ENCODE peak calls at places on chromosome 11, in five cellular contexts. G is GM23248, T is MM.1S, B is PC-3, W is SK-N-SH. X is an unnamed sample. For H3K9me2, the result is how much of the 10 kb centered on the place peaks cover.

GRCh38 chr11:2855162-2855561 is 30.4 kb downstream of the CDKN1C start:
- DNase-seq in G (no peak), T (no peak), B (no peak), W (no peak), X (no peak)

GRCh38 chr11:80515097-80515496 is 1074.3 kb upstream of the TENM4 start:
- DNase-seq in G (no peak), T (peak), B (no peak), W (no peak), X (no peak)

GRCh38 chr11:10500757-10501684 is 40.0 kb downstream of the RNF141 start:
- DNase-seq in G (no peak), T (no peak), B (no peak), W (peak), X (no peak)

GRCh38 chr11:576791-577610 is 731 bp downstream of the PHRF1 start:
- DNase-seq in G (peak), T (no peak), B (no peak), W (no peak), X (no peak)

GRCh38 chr11:134124660-134125451 is 56.0 kb downstream of the JAM3 start:
- DNase-seq in G (peak), T (peak), B (no peak), W (peak), X (no peak)

GRCh38 chr11:9769621-9770020 is 105.7 kb downstream of the SWAP70 start:
- DNase-seq in G (no peak), T (no peak), B (no peak), W (no peak), X (no peak)

GRCh38 chr11:2314136-2314524 is 12.3 kb downstream of the TSPAN32 start:
- DNase-seq in G (no peak), T (no peak), B (no peak), W (no peak), X (no peak)

GRCh38 chr11:40183073-40184064 is 1276.1 kb downstream of the LRRC4C start:
- DNase-seq in G (no peak), T (peak), B (no peak), W (no peak), X (no peak)

GRCh38 chr11:33701831-33702230 is 1.2 kb upstream of the C11orf91 start:
- DNase-seq in G (peak), T (no peak), B (peak), W (no peak), X (no peak)

GRCh38 chr11:107898270-107898669 is 30.0 kb upstream of the RAB39A start:
- DNase-seq in G (peak), T (peak), B (peak), W (peak), X (peak)

GRCh38 chr11:30008946-30009525 is 7.8 kb downstream of the KCNA4 start:
- DNase-seq in G (no peak), T (no peak), B (no peak), W (no peak), X (no peak)

GRCh38 chr11:2528301-2529050 is 83.7 kb downstream of the KCNQ1 start:
- DNase-seq in G (no peak), T (no peak), B (no peak), W (no peak), X (no peak)

GRCh38 chr11:288328-289144 is at the start of gene PGGHG:
- DNase-seq in G (peak), T (peak), B (peak), W (peak), X (peak)

GRCh38 chr11:134576721-134577171 is 164.7 kb upstream of the B3GAT1 start:
- DNase-seq in G (no peak), T (no peak), B (no peak), W (no peak), X (no peak)

GRCh38 chr11:18728658-18729057 is 2.7 kb upstream of the IGSF22 start:
- DNase-seq in G (no peak), T (no peak), B (no peak), W (no peak), X (no peak)

GRCh38 chr11:82195251-82195650 is 538.4 kb downstream of the FAM181B start:
- DNase-seq in G (peak), T (no peak), B (no peak), W (no peak), X (no peak)

GRCh38 chr11:110433393-110434333 is 3.9 kb downstream of the FDX1 start:
- DNase-seq in G (peak), T (peak), B (peak), W (peak), X (peak)

GRCh38 chr11:83816572-83817187 is 530.5 kb upstream of the CCDC90B start:
- DNase-seq in G (peak), T (peak), B (peak), W (peak), X (peak)

GRCh38 chr11:84524422-84525051 is 1102.6 kb downstream of the DLG2 start:
- DNase-seq in G (peak), T (peak), B (peak), W (peak), X (peak)

GRCh38 chr11:697811-698311 is 2.2 kb downstream of the TMEM80 start:
- DNase-seq in G (peak), T (no peak), B (peak), W (no peak), X (peak)

GRCh38 chr11:134574425-134574824 is 162.4 kb upstream of the B3GAT1 start:
- DNase-seq in G (no peak), T (no peak), B (no peak), W (no peak), X (no peak)

GRCh38 chr11:2789331-2789730 is 89.5 kb upstream of the KCNQ1OT1 start:
- DNase-seq in G (no peak), T (no peak), B (no peak), W (no peak), X (no peak)

GRCh38 chr11:83051760-83052671 is 19.7 kb downstream of the RAB30 start:
- DNase-seq in G (peak), T (no peak), B (peak), W (no peak), X (no peak)

GRCh38 chr11:122025757-122026156 is 90.3 kb downstream of the BLID start:
- DNase-seq in G (no peak), T (no peak), B (no peak), W (no peak), X (peak)

GRCh38 chr11:10477690-10478046 is 22.6 kb downstream of the AMPD3 start:
- DNase-seq in G (no peak), T (no peak), B (no peak), W (no peak), X (no peak)

GRCh38 chr11:75467311-75467710 is 34.3 kb upstream of the KLHL35 start:
- DNase-seq in G (no peak), T (no peak), B (no peak), W (no peak), X (no peak)

GRCh38 chr11:75461136-75461535 is 28.1 kb upstream of the KLHL35 start:
- DNase-seq in G (peak), T (no peak), B (no peak), W (peak), X (no peak)

GRCh38 chr11:75465701-75466531 is 32.9 kb upstream of the KLHL35 start:
- DNase-seq in G (peak), T (no peak), B (no peak), W (no peak), X (no peak)

GRCh38 chr11:75462117-75462653 is 29.2 kb upstream of the KLHL35 start:
- DNase-seq in G (no peak), T (no peak), B (no peak), W (no peak), X (no peak)

GRCh38 chr11:75463106-75463774 is 30.2 kb upstream of the KLHL35 start:
- DNase-seq in G (no peak), T (no peak), B (no peak), W (no peak), X (no peak)
- H3K4me2 ChIP-seq in G (no peak), T (no peak), B (no peak), W (no peak), X (no peak)

DNA sequence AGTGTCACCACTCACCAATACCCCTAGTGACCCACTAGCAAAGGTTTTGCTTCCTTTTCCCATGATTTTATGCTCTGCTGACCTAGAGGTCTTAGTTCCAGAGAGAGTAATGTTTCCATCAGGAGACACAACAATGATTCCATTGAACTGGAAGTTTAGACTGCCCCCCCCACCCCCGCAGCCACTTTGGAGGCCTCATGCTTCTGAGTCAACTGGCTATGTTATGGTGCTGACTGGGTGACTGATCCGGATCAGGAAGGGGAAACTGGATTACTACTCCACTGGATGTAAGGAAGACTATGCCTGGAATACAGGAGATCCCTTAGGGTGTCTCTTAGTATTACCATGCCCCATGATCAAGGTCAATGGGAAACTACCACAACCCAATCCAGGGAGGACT is 633.6 kb downstream of the OPCML start:
- DNase-seq in G (no peak), T (no peak), B (no peak), W (no peak), X (no peak)
- H3K9me2 ChIP-seq in G (under half), T (under half), B (under half), W (under half), X (under half)

DNA sequence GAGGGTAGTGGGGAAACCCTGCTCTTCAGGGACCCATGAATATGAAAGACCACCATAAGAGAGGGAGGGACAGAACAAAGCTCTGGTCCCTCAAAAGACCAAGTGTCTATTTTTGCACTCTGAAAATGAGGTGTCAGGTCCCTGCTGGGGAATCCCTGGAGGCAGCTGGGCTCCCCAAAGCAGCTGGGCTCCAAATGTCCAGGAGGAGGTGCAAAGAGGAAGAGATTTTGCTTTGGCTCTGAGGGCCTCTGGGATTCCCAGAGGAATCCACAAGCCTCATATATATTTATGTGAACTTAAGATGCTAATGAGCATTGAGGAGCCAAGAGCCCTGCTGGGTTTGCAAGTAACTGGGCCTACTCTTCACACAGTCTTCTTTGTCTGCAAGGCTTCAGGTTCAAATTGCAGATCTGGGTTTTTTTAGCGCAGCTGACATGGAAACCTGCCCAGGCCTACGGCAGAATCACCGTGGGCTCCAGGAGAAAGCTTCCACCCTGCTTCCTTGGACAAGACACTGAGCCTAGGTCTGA is 26.0 kb downstream of the CLMP start:
- DNase-seq in G (no peak), T (no peak), B (no peak), W (no peak), X (no peak)
- H3K9ac ChIP-seq in G (no peak), T (no peak), B (no peak), W (no peak), X (no peak)

GRCh38 chr11:73995731-73996130 is 13.1 kb upstream of the UCP2 start:
- DNase-seq in G (no peak), T (no peak), B (no peak), W (no peak), X (peak)
- H3K4me2 ChIP-seq in G (no peak), T (no peak), B (no peak), W (no peak), X (peak)

GRCh38 chr11:120034176-120034575 is 103.7 kb downstream of the TRIM29 start:
- DNase-seq in G (no peak), T (no peak), B (no peak), W (no peak), X (no peak)
- H3K9me2 ChIP-seq in G (under half), T (under half), B (under half), W (under half), X (under half)

GRCh38 chr11:69087811-69088210 is 39.1 kb downstream of the TPCN2 start:
- DNase-seq in G (no peak), T (no peak), B (no peak), W (no peak), X (no peak)

GRCh38 chr11:69086741-69087524 is 38.2 kb downstream of the TPCN2 start:
- DNase-seq in G (no peak), T (no peak), B (no peak), W (no peak), X (no peak)

GRCh38 chr11:69084371-69084770 is 35.6 kb downstream of the TPCN2 start:
- DNase-seq in G (no peak), T (no peak), B (no peak), W (no peak), X (no peak)

GRCh38 chr11:69085490-69086095 is 36.9 kb downstream of the TPCN2 start:
- DNase-seq in G (no peak), T (no peak), B (no peak), W (no peak), X (no peak)

GRCh38 chr11:69086152-69086551 is 37.4 kb downstream of the TPCN2 start:
- DNase-seq in G (peak), T (no peak), B (no peak), W (no peak), X (no peak)
- H3K9ac ChIP-seq in G (no peak), T (no peak), B (no peak), W (no peak), X (no peak)

GRCh38 chr11:67731583-67731982 is 57.2 kb upstream of the ALDH3B2 start:
- DNase-seq in G (no peak), T (no peak), B (peak), W (peak), X (no peak)
- H3K4me2 ChIP-seq in G (no peak), T (no peak), B (peak), W (peak), X (no peak)

GRCh38 chr11:132894598-132894997 is 637.7 kb downstream of the OPCML start:
- DNase-seq in G (no peak), T (no peak), B (no peak), W (no peak), X (no peak)

GRCh38 chr11:132901638-132902610 is 630.4 kb downstream of the OPCML start:
- DNase-seq in G (peak), T (no peak), B (no peak), W (no peak), X (no peak)

GRCh38 chr11:132895340-132895739 is 637.0 kb downstream of the OPCML start:
- DNase-seq in G (peak), T (no peak), B (no peak), W (no peak), X (no peak)

GRCh38 chr11:132898021-132898420 is 634.3 kb downstream of the OPCML start:
- DNase-seq in G (no peak), T (no peak), B (no peak), W (no peak), X (no peak)
- H3K9me2 ChIP-seq in G (under half), T (under half), B (under half), W (under half), X (under half)

GRCh38 chr11:64043545-64043944 is 7.8 kb downstream of the FLRT1 start:
- DNase-seq in G (no peak), T (no peak), B (no peak), W (no peak), X (no peak)

GRCh38 chr11:64042301-64042700 is 6.6 kb downstream of the FLRT1 start:
- DNase-seq in G (no peak), T (no peak), B (no peak), W (no peak), X (no peak)

GRCh38 chr11:64039012-64039665 is 3.4 kb downstream of the FLRT1 start:
- DNase-seq in G (no peak), T (no peak), B (no peak), W (no peak), X (no peak)

GRCh38 chr11:64040684-64041267 is 5.0 kb downstream of the FLRT1 start:
- DNase-seq in G (no peak), T (no peak), B (no peak), W (peak), X (peak)

DNA sequence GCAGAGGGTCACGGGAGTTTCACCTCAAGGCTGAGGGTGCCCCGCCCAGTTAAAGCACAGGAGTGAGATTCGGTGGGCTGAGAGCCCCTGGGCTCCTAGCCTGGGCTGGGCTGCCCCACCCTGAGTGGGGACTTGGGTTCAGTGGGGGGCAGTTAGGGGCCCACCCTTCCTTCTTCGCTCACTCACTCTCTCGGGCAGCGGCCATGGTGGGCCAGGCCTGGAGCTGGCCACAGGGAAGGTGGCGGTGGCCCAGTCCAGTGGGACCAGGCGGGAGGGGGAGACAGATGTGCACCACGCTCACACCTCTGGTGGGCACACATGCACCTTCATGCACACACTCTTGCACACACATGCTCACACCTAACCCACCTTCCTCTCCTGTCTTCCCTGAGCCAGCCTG is 6.1 kb downstream of the FLRT1 start:
- DNase-seq in G (no peak), T (no peak), B (no peak), W (no peak), X (no peak)
- H3K9ac ChIP-seq in G (no peak), T (no peak), B (no peak), W (no peak), X (no peak)

GRCh38 chr11:78192223-78192719 is 3.6 kb downstream of the USP35 start:
- DNase-seq in G (peak), T (no peak), B (no peak), W (no peak), X (no peak)

GRCh38 chr11:78192911-78193341 is 4.2 kb downstream of the USP35 start:
- DNase-seq in G (no peak), T (no peak), B (no peak), W (no peak), X (no peak)

GRCh38 chr11:78195917-78196545 is 7.3 kb downstream of the USP35 start:
- DNase-seq in G (no peak), T (no peak), B (no peak), W (no peak), X (no peak)

GRCh38 chr11:78194490-78194889 is 5.8 kb downstream of the USP35 start:
- DNase-seq in G (no peak), T (no peak), B (peak), W (no peak), X (no peak)

DNA sequence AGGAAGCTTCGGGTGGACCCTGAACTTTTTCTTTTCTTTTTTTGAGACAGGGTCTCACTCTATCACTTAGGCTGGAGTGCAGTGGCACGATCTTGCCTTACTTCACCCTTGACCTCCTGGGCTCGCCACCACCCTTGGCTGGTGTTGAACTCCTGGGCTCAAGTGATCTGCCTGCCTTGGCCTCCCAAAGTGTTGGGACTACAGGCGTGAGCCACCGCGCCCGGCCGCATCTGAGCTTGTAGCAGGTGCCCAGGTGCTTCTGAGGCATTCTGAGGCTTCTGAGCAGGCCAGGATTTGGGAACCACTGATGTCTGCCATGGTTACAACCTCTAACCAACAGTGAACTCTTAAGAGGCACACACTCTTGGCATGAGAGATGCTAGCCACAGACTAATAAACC is 5.1 kb downstream of the USP35 start:
- DNase-seq in G (no peak), T (no peak), B (no peak), W (no peak), X (no peak)
- H3K4me2 ChIP-seq in G (no peak), T (no peak), B (no peak), W (no peak), X (no peak)